ENCODE peak calls at places on chromosomes 16 and 17, in six cellular contexts. A is transverse colon, G is fibroblast of villous mesenchyme, D is Peyer's patch, V is AG09319, H is mesothelial cell of epicardium. C is an unnamed sample.

GRCh38 chr17:71527311-71527710 is 593.5 kb upstream of the SOX9 start:
- DNase-seq in G (peak), V (no peak), A (no peak), D (no peak), H (no peak), C (no peak)

GRCh38 chr17:66275651-66276050 is 26.8 kb upstream of the PRKCA start:
- DNase-seq in G (peak), H (no peak), V (peak), D (no peak), A (no peak), C (no peak)

GRCh38 chr16:10386517-10387377 is 886 bp downstream of the ATF7IP2 start:
- DNase-seq in D (no peak), G (peak), V (no peak), H (no peak), A (no peak), C (no peak)

GRCh38 chr16:58098207-58099096 is 30.7 kb downstream of the CFAP20 start:
- DNase-seq in V (no peak), A (no peak), H (no peak), D (no peak), G (no peak), C (no peak)

GRCh38 chr17:19418312-19418992 is 7.4 kb downstream of the RNF112 start:
- DNase-seq in H (no peak), D (no peak), A (no peak), V (no peak), G (peak), C (no peak)

GRCh38 chr17:51487947-51488346 is 227.6 kb downstream of the UTP18 start:
- DNase-seq in G (no peak), H (no peak), D (no peak), V (no peak), A (no peak), C (no peak)

GRCh38 chr17:17943281-17943984 is 28.8 kb downstream of the TOM1L2 start:
- DNase-seq in V (no peak), H (no peak), G (no peak), A (no peak), D (no peak), C (no peak)

GRCh38 chr16:64865037-64865696 is 256.7 kb downstream of the CDH11 start:
- DNase-seq in V (no peak), D (no peak), A (no peak), G (no peak), H (no peak), C (no peak)

GRCh38 chr17:27502526-27503324 is 46.5 kb downstream of the KSR1 start:
- DNase-seq in A (no peak), D (no peak), H (no peak), G (peak), V (peak), C (no peak)

GRCh38 chr16:56480776-56481467 is 29.6 kb downstream of the OGFOD1 start:
- DNase-seq in G (peak), D (no peak), A (no peak), V (no peak), H (no peak), C (no peak)

GRCh38 chr17:18148586-18148985 is 35.0 kb upstream of the ALKBH5 start:
- DNase-seq in H (no peak), A (no peak), V (no peak), G (no peak), D (no peak), C (no peak)

GRCh38 chr17:41420134-41420533 is 4.3 kb downstream of the KRT37 start:
- DNase-seq in G (no peak), D (no peak), A (no peak), V (no peak), H (no peak), C (no peak)

GRCh38 chr16:80614908-80615696 is 74.3 kb downstream of the DYNLRB2 start:
- DNase-seq in G (peak), H (no peak), V (no peak), A (no peak), D (no peak), C (no peak)

DNA sequence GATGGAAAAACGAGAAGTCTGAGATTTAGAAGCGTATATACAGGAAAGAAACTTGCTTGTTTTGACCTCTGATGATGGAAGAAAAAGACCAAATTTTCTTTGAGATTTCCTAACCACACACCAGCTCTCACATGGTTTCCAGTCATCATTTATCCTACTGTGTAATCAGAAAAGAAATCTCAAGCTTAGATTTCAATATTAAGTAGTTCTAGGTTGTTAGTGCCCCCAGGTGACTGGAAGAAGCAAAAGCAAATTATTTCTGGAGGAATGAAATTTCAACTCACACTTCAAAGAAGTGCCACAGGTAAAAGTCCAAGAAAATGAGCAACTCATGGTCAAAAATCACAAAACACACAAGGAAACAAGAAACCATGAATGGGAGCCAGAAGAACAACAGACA is 51.8 kb upstream of the KDM6B start:
- DNase-seq in H (no peak), A (no peak), D (no peak), V (peak), G (peak), C (no peak)
- TF ChIP-seq CTCF in H (no peak), A (no peak), D (no peak), V (peak), G (peak), C (no peak)

DNA sequence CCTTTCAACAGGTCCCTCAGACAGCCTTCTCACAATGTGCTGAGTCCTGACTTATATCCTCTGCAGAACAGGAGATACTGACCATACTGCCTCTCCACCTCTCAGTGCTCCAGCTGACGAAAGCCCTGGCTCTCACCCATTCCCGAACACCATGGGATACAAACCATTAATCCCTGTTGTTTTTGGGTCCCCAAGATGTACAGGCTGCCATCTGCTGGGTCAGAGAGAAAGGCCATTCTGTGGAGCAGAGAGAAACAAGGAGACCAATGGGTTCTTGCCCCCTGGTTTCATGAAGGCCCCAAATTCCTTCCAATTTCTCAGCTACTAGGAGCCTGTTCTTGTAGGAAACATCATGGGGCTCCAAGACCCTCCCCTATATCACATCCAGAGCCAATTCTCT is 3.0 kb downstream of the ERN2 start:
- DNase-seq in H (no peak), V (no peak), D (no peak), G (no peak), A (no peak), C (no peak)
- TF ChIP-seq CTCF in H (no peak), V (no peak), D (no peak), G (no peak), A (no peak), C (no peak)

GRCh38 chr16:20348365-20349185 is 3.9 kb downstream of the UMOD start:
- DNase-seq in D (no peak), H (no peak), V (no peak), G (no peak), A (no peak), C (peak)
- TF ChIP-seq CTCF in D (no peak), H (no peak), V (no peak), G (no peak), A (no peak), C (no peak)

DNA sequence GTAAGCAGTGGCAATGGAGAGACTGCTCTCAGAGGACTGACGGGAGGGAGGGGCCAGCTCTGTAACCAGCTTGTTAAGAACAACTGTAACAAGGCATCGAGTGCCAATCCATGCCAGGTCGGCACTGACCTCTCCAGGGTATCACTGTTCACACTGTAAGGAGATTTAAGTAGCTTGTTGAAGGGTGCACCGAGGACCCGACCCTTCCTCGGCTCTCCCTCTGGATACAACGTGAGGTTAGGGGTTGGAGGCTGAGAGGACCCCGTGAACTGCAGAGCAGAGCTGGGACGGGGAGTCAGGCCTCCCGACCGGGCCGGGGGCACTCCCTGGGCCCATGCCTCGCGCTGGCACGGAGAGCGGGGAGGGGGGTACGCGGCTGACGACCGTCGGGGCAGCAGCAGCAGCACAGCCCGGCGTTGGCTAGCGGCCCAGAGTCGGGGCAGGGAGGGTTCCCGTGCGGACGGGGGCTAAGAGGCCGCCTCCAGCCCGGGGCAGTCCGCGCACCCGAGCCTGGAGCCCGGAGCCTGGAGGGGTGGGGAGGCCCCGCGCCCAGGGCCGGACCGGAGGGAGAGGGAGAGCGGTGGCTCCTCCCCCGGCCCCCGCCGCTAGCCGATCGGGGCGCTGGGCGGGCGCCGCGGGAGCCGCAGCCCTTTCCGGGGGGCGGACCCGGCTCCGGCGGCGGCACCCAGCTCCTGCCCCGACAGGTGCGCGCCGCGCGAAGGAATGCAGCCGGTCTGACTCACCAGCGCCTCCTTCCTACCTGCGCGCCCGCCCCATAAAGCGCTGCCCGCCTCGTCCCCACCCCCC is at the start of gene ITGB4:
- DNase-seq in V (no peak), G (no peak), D (peak), A (peak), H (peak), C (peak)
- TF ChIP-seq CTCF in V (no peak), G (no peak), D (no peak), A (peak), H (no peak), C (no peak)

GRCh38 chr16:84065536-84066132 is 23.0 kb upstream of the SLC38A8 start:
- DNase-seq in H (peak), V (no peak), G (peak), A (peak), D (peak), C (no peak)
- TF ChIP-seq CTCF in H (peak), V (peak), G (peak), A (peak), D (peak), C (peak)

GRCh38 chr16:54957403-54957802 is 26.7 kb downstream of the IRX5 start:
- DNase-seq in V (no peak), D (no peak), H (no peak), A (peak), G (peak), C (peak)
- TF ChIP-seq CTCF in V (peak), D (peak), H (peak), A (peak), G (peak), C (peak)

DNA sequence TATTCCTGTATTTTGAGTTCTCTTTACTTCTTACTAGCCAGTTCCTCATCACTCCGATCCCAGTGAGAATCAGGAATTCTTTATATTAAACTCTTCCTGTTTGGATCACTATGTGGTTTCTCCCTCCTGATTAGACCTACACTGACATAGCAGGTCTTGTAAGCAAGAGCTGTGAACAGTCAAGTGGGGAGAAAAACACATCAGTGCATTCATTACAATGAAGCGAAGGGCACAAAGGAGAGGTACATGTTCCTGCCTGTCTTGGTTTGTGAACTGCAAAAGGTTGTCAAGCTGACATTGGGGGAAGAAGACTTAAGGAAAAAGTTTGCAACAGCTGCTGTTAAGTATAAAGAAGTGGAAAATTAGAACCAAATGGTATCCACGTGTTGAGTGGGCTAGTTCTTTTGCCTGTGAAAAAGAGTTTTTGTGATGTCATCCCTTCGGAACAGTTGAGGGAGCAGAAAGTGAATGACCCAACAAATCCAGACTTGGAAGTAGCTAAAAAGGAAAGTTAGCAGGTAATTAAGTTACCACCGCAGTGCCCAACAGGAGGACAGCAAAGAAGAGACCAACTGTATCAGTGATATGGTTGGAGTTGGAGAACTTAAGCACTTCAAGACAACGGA is 23.0 kb upstream of the TRIM25 start:
- DNase-seq in A (no peak), D (no peak), V (no peak), G (no peak), H (no peak), C (no peak)
- TF ChIP-seq CTCF in A (no peak), D (no peak), V (no peak), G (no peak), H (no peak), C (no peak)

C was measured in mucosa of descending colon.